ENCODE peak calls at places on chromosomes 7 and 10, in four cellular contexts. One of them, this sample, is unnamed.

GRCh38 chr10:85105614-85106013 is 777.2 kb downstream of the CCSER2 start:
- DNase-seq in smooth muscle cell of the brain vasculature: no peak
- DNase-seq in left ventricle myocardium superior: no peak
- DNase-seq in fibroblast of lung: no peak
- DNase-seq in this sample: peak

GRCh38 chr10:124703778-124704427 is 40.3 kb downstream of the FAM53B start:
- DNase-seq in smooth muscle cell of the brain vasculature: no peak
- DNase-seq in left ventricle myocardium superior: peak
- DNase-seq in fibroblast of lung: no peak
- DNase-seq in this sample: no peak

GRCh38 chr10:104767745-104768144 is 126.7 kb downstream of the SORCS3 start:
- DNase-seq in smooth muscle cell of the brain vasculature: no peak
- DNase-seq in left ventricle myocardium superior: no peak
- DNase-seq in fibroblast of lung: no peak
- DNase-seq in this sample: peak

GRCh38 chr10:14880201-14880600 is 1.5 kb downstream of the SUV39H2 start:
- DNase-seq in smooth muscle cell of the brain vasculature: no peak
- DNase-seq in left ventricle myocardium superior: no peak
- DNase-seq in fibroblast of lung: peak
- DNase-seq in this sample: peak

GRCh38 chr7:27364344-27364758 is 121.7 kb downstream of the EVX1 start:
- DNase-seq in smooth muscle cell of the brain vasculature: no peak
- DNase-seq in left ventricle myocardium superior: peak
- DNase-seq in fibroblast of lung: peak
- DNase-seq in this sample: no peak

GRCh38 chr10:58820862-58821559 is 308.3 kb downstream of the BICC1 start:
- DNase-seq in smooth muscle cell of the brain vasculature: no peak
- DNase-seq in left ventricle myocardium superior: no peak
- DNase-seq in fibroblast of lung: peak
- DNase-seq in this sample: no peak

GRCh38 chr7:4781366-4782069 is 6.1 kb downstream of the AP5Z1 start:
- DNase-seq in smooth muscle cell of the brain vasculature: no peak
- DNase-seq in left ventricle myocardium superior: peak
- DNase-seq in fibroblast of lung: no peak
- DNase-seq in this sample: no peak

GRCh38 chr10:90179696-90180407 is 478.5 kb downstream of the KIF20B start:
- DNase-seq in smooth muscle cell of the brain vasculature: no peak
- DNase-seq in left ventricle myocardium superior: no peak
- DNase-seq in fibroblast of lung: peak
- DNase-seq in this sample: no peak

GRCh38 chr7:84176716-84177115 is 17.9 kb downstream of the SEMA3A start:
- DNase-seq in smooth muscle cell of the brain vasculature: no peak
- DNase-seq in left ventricle myocardium superior: no peak
- DNase-seq in fibroblast of lung: peak
- DNase-seq in this sample: no peak

GRCh38 chr10:6678211-6678803 is 98.2 kb upstream of the PRKCQ start:
- DNase-seq in smooth muscle cell of the brain vasculature: no peak
- DNase-seq in left ventricle myocardium superior: peak
- DNase-seq in fibroblast of lung: peak
- DNase-seq in this sample: peak

GRCh38 chr10:126277177-126277576 is 111.1 kb downstream of the ADAM12 start:
- DNase-seq in smooth muscle cell of the brain vasculature: no peak
- DNase-seq in left ventricle myocardium superior: no peak
- DNase-seq in fibroblast of lung: no peak
- DNase-seq in this sample: no peak